ENCODE peak calls at places on chromosomes 7 and 10, in four cellular contexts. F is psoas muscle, T is neural progenitor cell, D is iPS DF 6.9. H is an unnamed sample. For H3K4me1, the result is how much of the 10 kb centered on the place peaks cover.

GRCh38 chr7:51658684-51659083 is 342.1 kb upstream of the COBL start:
- DNase-seq in T (no peak), F (no peak), D (no peak), H (no peak)

GRCh38 chr10:58206251-58206650 is 61.4 kb downstream of the IPMK start:
- DNase-seq in D (no peak), F (no peak), T (no peak), H (no peak)

GRCh38 chr7:149772821-149773425 is 465 bp downstream of the ZNF467 start:
- DNase-seq in D (no peak), F (no peak), T (peak), H (peak)

GRCh38 chr7:2575733-2576350 is 17.1 kb downstream of the IQCE start:
- DNase-seq in T (no peak), D (no peak), F (peak), H (no peak)

GRCh38 chr7:127208351-127208750 is 44.4 kb downstream of the GRM8 start:
- DNase-seq in T (no peak), D (no peak), F (no peak), H (no peak)

GRCh38 chr7:113424463-113424862 is 306.1 kb upstream of the SMIM30 start:
- DNase-seq in F (no peak), T (no peak), D (no peak), H (no peak)

GRCh38 chr7:19051767-19052375 is 65.6 kb downstream of the TWIST1 start:
- DNase-seq in D (no peak), F (no peak), T (peak), H (no peak)

GRCh38 chr10:30434273-30435067 is 486 bp downstream of the MAP3K8 start:
- DNase-seq in F (peak), D (no peak), T (peak), H (peak)

GRCh38 chr7:35860664-35861063 is 59.8 kb downstream of the SEPTIN7 start:
- DNase-seq in T (no peak), F (no peak), D (no peak), H (no peak)

GRCh38 chr7:106774768-106775551 is 90.1 kb upstream of the PIK3CG start:
- DNase-seq in F (no peak), T (no peak), D (no peak), H (no peak)

GRCh38 chr7:94087664-94088352 is 83.7 kb upstream of the BET1 start:
- DNase-seq in F (no peak), T (peak), D (peak), H (no peak)

GRCh38 chr10:133364645-133365431 is 7.0 kb upstream of the FUOM start:
- DNase-seq in F (no peak), T (no peak), D (no peak), H (no peak)

GRCh38 chr7:151700621-151701185 is 176.2 kb downstream of the PRKAG2 start:
- DNase-seq in T (no peak), F (no peak), D (no peak), H (no peak)

GRCh38 chr10:94288361-94289116 is 74.2 kb downstream of the NOC3L start:
- DNase-seq in T (peak), F (no peak), D (no peak), H (no peak)

GRCh38 chr7:23184709-23185354 is 3.0 kb downstream of the NUP42 start:
- DNase-seq in T (peak), F (no peak), D (no peak), H (no peak)

GRCh38 chr10:33066558-33067236 is 108.7 kb upstream of the ITGB1 start:
- DNase-seq in D (no peak), T (no peak), F (no peak), H (no peak)

GRCh38 chr7:44226396-44226753 is 25.6 kb downstream of the YKT6 start:
- DNase-seq in F (peak), T (no peak), D (no peak), H (no peak)

GRCh38 chr10:71641449-71641848 is 78.1 kb downstream of the C10orf105 start:
- DNase-seq in F (no peak), D (no peak), T (no peak), H (no peak)

GRCh38 chr10:88813200-88813599 is 10.7 kb downstream of the LIPM start:
- DNase-seq in D (no peak), F (no peak), T (no peak), H (no peak)

GRCh38 chr7:2723138-2723850 is 35.3 kb downstream of the AMZ1 start:
- DNase-seq in D (no peak), F (peak), T (no peak), H (peak)

GRCh38 chr10:97234403-97234802 is 48.6 kb upstream of the SLIT1 start:
- DNase-seq in D (peak), T (peak), F (no peak), H (no peak)

DNA sequence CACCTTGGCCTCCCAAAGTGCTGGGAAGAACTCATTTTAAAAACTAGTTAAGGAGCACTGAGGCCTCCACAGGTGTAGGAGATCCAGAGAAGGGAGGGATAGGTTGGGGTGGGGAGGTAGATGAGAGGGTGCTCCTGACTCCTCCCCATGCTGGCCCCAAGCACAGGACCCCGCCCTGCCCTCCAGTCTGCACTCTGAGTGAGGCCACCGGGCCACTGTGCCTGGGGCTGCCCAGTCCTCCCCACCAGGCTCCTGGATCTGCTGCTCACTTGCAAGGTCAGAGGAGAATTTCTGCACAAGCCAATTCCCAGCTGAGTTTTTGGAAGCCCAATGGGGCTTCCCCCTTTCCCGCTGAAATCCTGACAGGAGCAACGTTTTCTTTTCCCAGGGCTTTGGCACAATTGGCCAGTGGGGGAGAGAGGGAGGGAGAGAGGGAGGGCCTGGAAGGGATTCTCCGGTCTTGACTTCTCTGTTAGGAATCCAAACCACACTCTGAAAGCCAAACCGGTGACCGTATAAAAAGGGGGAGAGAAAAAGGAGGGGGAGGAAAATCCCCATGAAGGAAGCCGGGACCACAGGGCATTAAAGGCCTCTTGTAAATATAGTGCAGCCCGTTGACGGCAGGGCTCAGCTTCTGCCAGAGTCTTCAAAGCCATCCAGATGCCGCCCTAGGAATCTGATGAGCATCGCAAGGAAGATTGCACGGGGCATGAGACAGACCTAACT is 116.2 kb downstream of the SH3PXD2A start:
- DNase-seq in F (peak), D (no peak), T (peak), H (no peak)
- H3K4me3 ChIP-seq in F (no peak), D (no peak), T (no peak), H (no peak)

GRCh38 chr10:14023612-14024348 is 306.9 kb downstream of the FRMD4A start:
- DNase-seq in F (no peak), D (no peak), T (no peak), H (no peak)
- H3K27ac ChIP-seq in F (no peak), D (no peak), T (no peak), H (no peak)

GRCh38 chr10:86022906-86023305 is 343.7 kb downstream of the GRID1 start:
- DNase-seq in T (no peak), F (no peak), D (no peak), H (no peak)
- H3K4me1 ChIP-seq in T (under half), F (under half), D (under half), H (under half)

DNA sequence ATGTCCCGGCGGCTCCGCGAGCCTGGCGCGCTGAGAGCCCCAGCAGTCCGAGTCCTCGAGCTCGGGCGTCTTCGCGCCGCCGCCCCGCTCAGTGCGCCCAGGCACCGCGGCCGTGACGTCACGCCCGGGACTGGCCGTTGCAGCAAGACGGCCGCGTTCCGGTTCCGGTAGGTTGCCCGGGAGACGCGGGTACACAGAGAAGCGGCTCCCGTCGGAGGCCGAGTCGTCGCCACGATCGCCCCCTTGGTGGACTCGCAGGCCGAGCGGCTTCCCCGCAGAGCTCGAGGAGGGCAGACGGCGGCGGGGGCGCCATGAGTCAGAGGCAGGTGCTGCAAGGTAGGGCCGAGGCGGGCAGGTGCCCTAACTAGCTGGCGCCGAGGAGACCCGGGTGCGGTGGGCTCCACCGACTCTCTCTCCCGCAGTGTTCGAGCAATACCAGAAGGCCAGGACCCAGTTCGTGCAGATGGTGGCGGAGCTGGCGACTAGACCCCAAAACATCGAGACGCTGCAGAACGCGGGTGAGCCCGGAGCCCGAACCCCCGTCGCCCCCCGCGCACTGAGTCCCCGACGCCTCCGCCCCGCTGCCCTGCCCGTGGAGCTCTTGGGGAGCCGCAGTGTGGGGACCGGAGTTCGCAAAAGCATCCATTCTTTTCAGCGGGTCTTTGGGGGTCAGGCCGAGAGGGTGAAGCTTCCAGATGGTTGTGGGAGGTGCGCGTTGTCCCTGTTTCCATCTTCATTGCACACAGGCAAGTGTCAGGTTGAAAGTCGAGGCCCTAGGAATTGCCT is at the start of gene SPAG6:
- DNase-seq in D (no peak), F (peak), T (peak), H (peak)
- H3K4me3 ChIP-seq in D (peak), F (peak), T (peak), H (peak)